ENCODE peak calls at places on chromosomes 5 and 9, in five cellular contexts. One of them, this sample, is unnamed.
A peak's percentile ranks its signal among the peaks of the same experiment; 100 is the strongest.

GRCh38 chr9:114034663-114035062 is 43.4 kb downstream of the AMBP start:
- DNase-seq in fibroblast of lung: no peak
- DNase-seq in heart right ventricle: no peak
- DNase-seq in naive thymus-derived CD4-positive, alpha-beta T cell: no peak
- DNase-seq in mesendoderm: no peak
- DNase-seq in this sample: no peak

GRCh38 chr5:172102251-172102870 is 85.7 kb downstream of the STK10 start:
- DNase-seq in fibroblast of lung: no peak
- DNase-seq in heart right ventricle: no peak
- DNase-seq in naive thymus-derived CD4-positive, alpha-beta T cell: no peak
- DNase-seq in mesendoderm: no peak
- DNase-seq in this sample: no peak

GRCh38 chr9:134379774-134380431 is 53.6 kb downstream of the RXRA start:
- DNase-seq in fibroblast of lung: peak; percentile 67
- DNase-seq in heart right ventricle: no peak
- DNase-seq in naive thymus-derived CD4-positive, alpha-beta T cell: no peak
- DNase-seq in mesendoderm: no peak
- DNase-seq in this sample: peak; percentile 20

GRCh38 chr9:131500939-131501541 is 1.7 kb upstream of the POMT1 start:
- DNase-seq in fibroblast of lung: peak; percentile 67
- DNase-seq in heart right ventricle: no peak
- DNase-seq in naive thymus-derived CD4-positive, alpha-beta T cell: no peak
- DNase-seq in mesendoderm: peak; percentile 29
- DNase-seq in this sample: no peak

GRCh38 chr5:14086261-14086660 is 56.9 kb upstream of the TRIO start:
- DNase-seq in fibroblast of lung: peak; percentile 53
- DNase-seq in heart right ventricle: no peak
- DNase-seq in naive thymus-derived CD4-positive, alpha-beta T cell: no peak
- DNase-seq in mesendoderm: no peak
- DNase-seq in this sample: no peak

GRCh38 chr9:125532812-125533594 is 174.0 kb downstream of the MAPKAP1 start:
- DNase-seq in fibroblast of lung: no peak
- DNase-seq in heart right ventricle: no peak
- DNase-seq in naive thymus-derived CD4-positive, alpha-beta T cell: no peak
- DNase-seq in mesendoderm: no peak
- DNase-seq in this sample: no peak

GRCh38 chr5:84255318-84255717 is 129.4 kb downstream of the EDIL3 start:
- DNase-seq in fibroblast of lung: peak; percentile 35
- DNase-seq in heart right ventricle: no peak
- DNase-seq in naive thymus-derived CD4-positive, alpha-beta T cell: no peak
- DNase-seq in mesendoderm: peak; percentile 27
- DNase-seq in this sample: no peak

GRCh38 chr5:146466521-146467349 is 19.6 kb downstream of the TCERG1 start:
- DNase-seq in fibroblast of lung: peak; percentile 13
- DNase-seq in heart right ventricle: no peak
- DNase-seq in naive thymus-derived CD4-positive, alpha-beta T cell: no peak
- DNase-seq in mesendoderm: no peak
- DNase-seq in this sample: no peak

GRCh38 chr9:5479994-5480694 is 29.8 kb downstream of the CD274 start:
- DNase-seq in fibroblast of lung: no peak
- DNase-seq in heart right ventricle: no peak
- DNase-seq in naive thymus-derived CD4-positive, alpha-beta T cell: no peak
- DNase-seq in mesendoderm: no peak
- DNase-seq in this sample: no peak

GRCh38 chr9:134193912-134194535 is 29.7 kb upstream of the RNU6ATAC start:
- DNase-seq in fibroblast of lung: no peak
- DNase-seq in heart right ventricle: no peak
- DNase-seq in naive thymus-derived CD4-positive, alpha-beta T cell: no peak
- DNase-seq in mesendoderm: no peak
- DNase-seq in this sample: no peak

GRCh38 chr9:111661802-111662491 is 542 bp downstream of the GNG10 start:
- DNase-seq in fibroblast of lung: peak; percentile 38
- DNase-seq in heart right ventricle: peak; percentile 40
- DNase-seq in naive thymus-derived CD4-positive, alpha-beta T cell: peak; percentile 7
- DNase-seq in mesendoderm: peak; percentile 68
- DNase-seq in this sample: no peak

GRCh38 chr9:105275938-105276337 is 31.5 kb downstream of the SLC44A1 start:
- DNase-seq in fibroblast of lung: no peak
- DNase-seq in heart right ventricle: no peak
- DNase-seq in naive thymus-derived CD4-positive, alpha-beta T cell: no peak
- DNase-seq in mesendoderm: no peak
- DNase-seq in this sample: no peak

GRCh38 chr9:87372401-87372851 is 125.2 kb upstream of the DAPK1 start:
- DNase-seq in fibroblast of lung: no peak
- DNase-seq in heart right ventricle: no peak
- DNase-seq in naive thymus-derived CD4-positive, alpha-beta T cell: no peak
- DNase-seq in mesendoderm: no peak
- DNase-seq in this sample: no peak

GRCh38 chr9:83708515-83709158 is 879 bp upstream of the UBQLN1 start:
- DNase-seq in fibroblast of lung: peak; percentile 40
- DNase-seq in heart right ventricle: peak; percentile 60
- DNase-seq in naive thymus-derived CD4-positive, alpha-beta T cell: peak; percentile 39
- DNase-seq in mesendoderm: peak; percentile 70
- DNase-seq in this sample: peak; percentile 45

GRCh38 chr5:107184066-107184465 is 486.7 kb downstream of the EFNA5 start:
- DNase-seq in fibroblast of lung: no peak
- DNase-seq in heart right ventricle: no peak
- DNase-seq in naive thymus-derived CD4-positive, alpha-beta T cell: no peak
- DNase-seq in mesendoderm: no peak
- DNase-seq in this sample: no peak

GRCh38 chr5:143648696-143649095 is 163.3 kb upstream of the HMHB1 start:
- DNase-seq in fibroblast of lung: no peak
- DNase-seq in heart right ventricle: no peak
- DNase-seq in naive thymus-derived CD4-positive, alpha-beta T cell: no peak
- DNase-seq in mesendoderm: peak; percentile 43
- DNase-seq in this sample: no peak

GRCh38 chr5:109743770-109744212 is 54.1 kb downstream of the MAN2A1 start:
- DNase-seq in fibroblast of lung: peak; percentile 97
- DNase-seq in heart right ventricle: no peak
- DNase-seq in naive thymus-derived CD4-positive, alpha-beta T cell: no peak
- DNase-seq in mesendoderm: peak; percentile 99
- DNase-seq in this sample: peak; percentile 96

GRCh38 chr5:175378444-175379028 is 65.4 kb downstream of the DRD1 start:
- DNase-seq in fibroblast of lung: peak; percentile 89
- DNase-seq in heart right ventricle: no peak
- DNase-seq in naive thymus-derived CD4-positive, alpha-beta T cell: no peak
- DNase-seq in mesendoderm: no peak
- DNase-seq in this sample: no peak

GRCh38 chr5:18397393-18397792 is 763.1 kb downstream of the TAF11L14 start:
- DNase-seq in fibroblast of lung: no peak
- DNase-seq in heart right ventricle: no peak
- DNase-seq in naive thymus-derived CD4-positive, alpha-beta T cell: no peak
- DNase-seq in mesendoderm: no peak
- DNase-seq in this sample: no peak

GRCh38 chr9:103371152-103371551 is 376.0 kb downstream of the CYLC2 start:
- DNase-seq in fibroblast of lung: no peak
- DNase-seq in heart right ventricle: no peak
- DNase-seq in naive thymus-derived CD4-positive, alpha-beta T cell: no peak
- DNase-seq in mesendoderm: no peak
- DNase-seq in this sample: no peak

GRCh38 chr5:80239680-80240367 is 16.0 kb downstream of the SERINC5 start:
- DNase-seq in fibroblast of lung: peak; percentile 91
- DNase-seq in heart right ventricle: no peak
- DNase-seq in naive thymus-derived CD4-positive, alpha-beta T cell: no peak
- DNase-seq in mesendoderm: no peak
- DNase-seq in this sample: peak; percentile 36

GRCh38 chr5:133721365-133721764 is 109.0 kb upstream of the FSTL4 start:
- DNase-seq in fibroblast of lung: no peak
- DNase-seq in heart right ventricle: no peak
- DNase-seq in naive thymus-derived CD4-positive, alpha-beta T cell: no peak
- DNase-seq in mesendoderm: no peak
- DNase-seq in this sample: no peak

GRCh38 chr5:1751864-1752822 is 47.5 kb downstream of the MRPL36 start:
- DNase-seq in fibroblast of lung: no peak
- DNase-seq in heart right ventricle: no peak
- DNase-seq in naive thymus-derived CD4-positive, alpha-beta T cell: no peak
- DNase-seq in mesendoderm: no peak
- DNase-seq in this sample: no peak

GRCh38 chr9:27440888-27441740 is 83.0 kb upstream of the IFNK start:
- DNase-seq in fibroblast of lung: no peak
- DNase-seq in heart right ventricle: no peak
- DNase-seq in naive thymus-derived CD4-positive, alpha-beta T cell: no peak
- DNase-seq in mesendoderm: no peak
- DNase-seq in this sample: peak; percentile 21

GRCh38 chr9:98365227-98365669 is 109.8 kb upstream of the TBC1D2 start:
- DNase-seq in fibroblast of lung: peak; percentile 15
- DNase-seq in heart right ventricle: no peak
- DNase-seq in naive thymus-derived CD4-positive, alpha-beta T cell: no peak
- DNase-seq in mesendoderm: peak; percentile 66
- DNase-seq in this sample: peak; percentile 61

GRCh38 chr5:147216552-147217154 is 18.2 kb upstream of the STK32A start:
- DNase-seq in fibroblast of lung: peak; percentile 30
- DNase-seq in heart right ventricle: no peak
- DNase-seq in naive thymus-derived CD4-positive, alpha-beta T cell: no peak
- DNase-seq in mesendoderm: peak; percentile 61
- DNase-seq in this sample: no peak

GRCh38 chr5:178123987-178124925 is 6.6 kb upstream of the RMND5B start:
- DNase-seq in fibroblast of lung: no peak
- DNase-seq in heart right ventricle: no peak
- DNase-seq in naive thymus-derived CD4-positive, alpha-beta T cell: no peak
- DNase-seq in mesendoderm: no peak
- DNase-seq in this sample: no peak

GRCh38 chr5:66653380-66653779 is 57.2 kb downstream of the MAST4 start:
- DNase-seq in fibroblast of lung: peak; percentile 81
- DNase-seq in heart right ventricle: no peak
- DNase-seq in naive thymus-derived CD4-positive, alpha-beta T cell: no peak
- DNase-seq in mesendoderm: peak; percentile 30
- DNase-seq in this sample: peak; percentile 62

GRCh38 chr9:2354856-2355255 is 266.7 kb upstream of the VLDLR start:
- DNase-seq in fibroblast of lung: no peak
- DNase-seq in heart right ventricle: no peak
- DNase-seq in naive thymus-derived CD4-positive, alpha-beta T cell: no peak
- DNase-seq in mesendoderm: no peak
- DNase-seq in this sample: no peak

GRCh38 chr5:111248571-111248970 is 24.4 kb downstream of the CAMK4 start:
- DNase-seq in fibroblast of lung: no peak
- DNase-seq in heart right ventricle: no peak
- DNase-seq in naive thymus-derived CD4-positive, alpha-beta T cell: no peak
- DNase-seq in mesendoderm: no peak
- DNase-seq in this sample: no peak

GRCh38 chr5:180670157-180670556 is 20.8 kb upstream of the FLT4 start:
- DNase-seq in fibroblast of lung: no peak
- DNase-seq in heart right ventricle: no peak
- DNase-seq in naive thymus-derived CD4-positive, alpha-beta T cell: no peak
- DNase-seq in mesendoderm: no peak
- DNase-seq in this sample: no peak

GRCh38 chr5:93580387-93581100 is 475 bp downstream of the NR2F1-AS1 start:
- DNase-seq in fibroblast of lung: peak; percentile 66
- DNase-seq in heart right ventricle: no peak
- DNase-seq in naive thymus-derived CD4-positive, alpha-beta T cell: no peak
- DNase-seq in mesendoderm: no peak
- DNase-seq in this sample: no peak

GRCh38 chr5:93583525-93583798 is 440 bp downstream of the NR2F1 start:
- DNase-seq in fibroblast of lung: no peak
- DNase-seq in heart right ventricle: no peak
- DNase-seq in naive thymus-derived CD4-positive, alpha-beta T cell: no peak
- DNase-seq in mesendoderm: no peak
- DNase-seq in this sample: no peak

GRCh38 chr5:93582677-93583524 is at the start of gene NR2F1:
- DNase-seq in fibroblast of lung: peak; percentile 100
- DNase-seq in heart right ventricle: no peak
- DNase-seq in naive thymus-derived CD4-positive, alpha-beta T cell: no peak
- DNase-seq in mesendoderm: peak; percentile 95
- DNase-seq in this sample: peak; percentile 99

GRCh38 chr5:93583799-93584530 is 943 bp downstream of the NR2F1 start:
- DNase-seq in fibroblast of lung: peak; percentile 63
- DNase-seq in heart right ventricle: peak; percentile 45
- DNase-seq in naive thymus-derived CD4-positive, alpha-beta T cell: no peak
- DNase-seq in mesendoderm: peak; percentile 79
- DNase-seq in this sample: no peak

GRCh38 chr5:93581738-93582414 is 857 bp upstream of the NR2F1-AS1 start:
- DNase-seq in fibroblast of lung: peak; percentile 90
- DNase-seq in heart right ventricle: no peak
- DNase-seq in naive thymus-derived CD4-positive, alpha-beta T cell: no peak
- DNase-seq in mesendoderm: peak; percentile 77
- DNase-seq in this sample: peak; percentile 77
- H3K4me3 ChIP-seq in fibroblast of lung: peak overlapping the region; percentile 95
- H3K4me3 ChIP-seq in heart right ventricle: no peak overlapping the region
- H3K4me3 ChIP-seq in naive thymus-derived CD4-positive, alpha-beta T cell: no peak overlapping the region
- H3K4me3 ChIP-seq in mesendoderm: no peak overlapping the region
- H3K4me3 ChIP-seq in this sample: peak overlapping the region; percentile 68

GRCh38 chr9:127149463-127150390 is 27.3 kb upstream of the ANGPTL2 start:
- DNase-seq in fibroblast of lung: no peak
- DNase-seq in heart right ventricle: no peak
- DNase-seq in naive thymus-derived CD4-positive, alpha-beta T cell: no peak
- DNase-seq in mesendoderm: no peak
- DNase-seq in this sample: no peak

GRCh38 chr9:127154390-127155191 is 32.2 kb upstream of the ANGPTL2 start:
- DNase-seq in fibroblast of lung: peak; percentile 96
- DNase-seq in heart right ventricle: peak; percentile 74
- DNase-seq in naive thymus-derived CD4-positive, alpha-beta T cell: no peak
- DNase-seq in mesendoderm: no peak
- DNase-seq in this sample: peak; percentile 68

GRCh38 chr9:127153484-127153883 is 31.0 kb upstream of the ANGPTL2 start:
- DNase-seq in fibroblast of lung: no peak
- DNase-seq in heart right ventricle: no peak
- DNase-seq in naive thymus-derived CD4-positive, alpha-beta T cell: no peak
- DNase-seq in mesendoderm: no peak
- DNase-seq in this sample: no peak

GRCh38 chr9:127155314-127155713 is 32.9 kb upstream of the ANGPTL2 start:
- DNase-seq in fibroblast of lung: no peak
- DNase-seq in heart right ventricle: no peak
- DNase-seq in naive thymus-derived CD4-positive, alpha-beta T cell: no peak
- DNase-seq in mesendoderm: no peak
- DNase-seq in this sample: no peak

GRCh38 chr9:127154003-127154389 is 31.6 kb upstream of the ANGPTL2 start:
- DNase-seq in fibroblast of lung: no peak
- DNase-seq in heart right ventricle: no peak
- DNase-seq in naive thymus-derived CD4-positive, alpha-beta T cell: no peak
- DNase-seq in mesendoderm: no peak
- DNase-seq in this sample: no peak
- H3K4me3 ChIP-seq in fibroblast of lung: no peak overlapping the region
- H3K4me3 ChIP-seq in heart right ventricle: no peak overlapping the region
- H3K4me3 ChIP-seq in naive thymus-derived CD4-positive, alpha-beta T cell: no peak overlapping the region
- H3K4me3 ChIP-seq in mesendoderm: no peak overlapping the region
- H3K4me3 ChIP-seq in this sample: no peak overlapping the region

GRCh38 chr9:78694950-78695349 is 398.0 kb downstream of the PSAT1 start:
- DNase-seq in fibroblast of lung: no peak
- DNase-seq in heart right ventricle: no peak
- DNase-seq in naive thymus-derived CD4-positive, alpha-beta T cell: no peak
- DNase-seq in mesendoderm: no peak
- DNase-seq in this sample: no peak
- H3K4me3 ChIP-seq in fibroblast of lung: no peak overlapping the region
- H3K4me3 ChIP-seq in heart right ventricle: no peak overlapping the region
- H3K4me3 ChIP-seq in naive thymus-derived CD4-positive, alpha-beta T cell: no peak overlapping the region
- H3K4me3 ChIP-seq in mesendoderm: no peak overlapping the region
- H3K4me3 ChIP-seq in this sample: no peak overlapping the region

DNA sequence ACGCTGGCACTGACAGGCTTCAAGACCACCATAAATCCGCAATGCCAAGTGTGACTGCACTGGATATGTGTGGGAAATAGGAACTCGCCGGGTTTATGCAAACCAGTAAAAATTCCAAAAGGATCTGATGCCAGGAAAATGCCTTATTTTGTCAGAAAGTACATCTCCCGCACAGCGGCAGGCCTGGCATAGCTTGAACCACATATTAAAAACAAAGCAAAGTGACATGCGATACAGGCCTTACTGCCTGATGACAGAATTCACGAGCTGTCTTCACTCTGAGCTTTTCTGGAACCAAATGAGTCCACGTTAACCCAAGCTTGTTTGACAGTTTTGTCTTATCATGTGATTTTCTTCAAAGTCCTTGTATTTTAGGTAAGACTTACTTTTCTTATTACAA is 139.6 kb downstream of the GLIS3 start:
- DNase-seq in fibroblast of lung: no peak
- DNase-seq in heart right ventricle: no peak
- DNase-seq in naive thymus-derived CD4-positive, alpha-beta T cell: no peak
- DNase-seq in mesendoderm: no peak
- DNase-seq in this sample: no peak
- H3K4me3 ChIP-seq in fibroblast of lung: no peak overlapping the region
- H3K4me3 ChIP-seq in heart right ventricle: no peak overlapping the region
- H3K4me3 ChIP-seq in naive thymus-derived CD4-positive, alpha-beta T cell: no peak overlapping the region
- H3K4me3 ChIP-seq in mesendoderm: no peak overlapping the region
- H3K4me3 ChIP-seq in this sample: no peak overlapping the region